ENCODE peak calls at places on chromosome 7, in four cellular contexts. R, L, T and J are unnamed samples.
A peak's percentile ranks its signal among the peaks of the same experiment; 100 is the strongest.

GRCh38 chr7:86282014-86282682 is 361.6 kb upstream of the GRM3 start:
- DNase-seq in R (no peak), L (no peak), T (no peak), J (no peak)

GRCh38 chr7:105450177-105450861 is 61.6 kb upstream of the SRPK2 start:
- DNase-seq in R (no peak), L (no peak), T (no peak), J (no peak)

GRCh38 chr7:149220534-149220933 is 18.9 kb upstream of the ZNF212 start:
- DNase-seq in R (no peak), L (peak; percentile 53), T (no peak), J (peak; percentile 42)

GRCh38 chr7:73952266-73952665 is 75.7 kb upstream of the ELN start:
- DNase-seq in R (no peak), L (no peak), T (no peak), J (no peak)

GRCh38 chr7:6256709-6257535 is 15.5 kb downstream of the CYTH3 start:
- DNase-seq in R (no peak), L (no peak), T (no peak), J (no peak)

GRCh38 chr7:77415474-77415821 is 701 bp downstream of the GSAP start:
- DNase-seq in R (no peak), L (no peak), T (no peak), J (no peak)

GRCh38 chr7:119711104-119711503 is 561.9 kb upstream of the KCND2 start:
- DNase-seq in R (no peak), L (no peak), T (no peak), J (no peak)

GRCh38 chr7:4774007-4774406 is 1.4 kb upstream of the AP5Z1 start:
- DNase-seq in R (no peak), L (no peak), T (no peak), J (no peak)

GRCh38 chr7:127618042-127618441 is at the start of gene PAX4:
- DNase-seq in R (no peak), L (no peak), T (no peak), J (no peak)

GRCh38 chr7:122329145-122329802 is 24.7 kb upstream of the FEZF1 start:
- DNase-seq in R (no peak), L (no peak), T (no peak), J (no peak)

GRCh38 chr7:80154656-80155325 is 20.2 kb downstream of the GNAI1 start:
- DNase-seq in R (no peak), L (no peak), T (no peak), J (peak; percentile 61)

GRCh38 chr7:127751062-127751722 is 99.2 kb downstream of the SND1 start:
- DNase-seq in R (no peak), L (no peak), T (no peak), J (no peak)

GRCh38 chr7:141362580-141363435 is 188.4 kb upstream of the AGK start:
- DNase-seq in R (no peak), L (peak; percentile 67), T (no peak), J (peak; percentile 81)

GRCh38 chr7:157542669-157543021 is 205.8 kb downstream of the DNAJB6 start:
- DNase-seq in R (no peak), L (no peak), T (no peak), J (no peak)

GRCh38 chr7:5523052-5523711 is 99.5 kb upstream of the TNRC18 start:
- DNase-seq in R (no peak), L (peak; percentile 51), T (no peak), J (peak; percentile 42)

GRCh38 chr7:101164071-101164840 is 1.1 kb downstream of the VGF start:
- DNase-seq in R (no peak), L (peak; percentile 56), T (peak; percentile 61), J (peak; percentile 56)

DNA sequence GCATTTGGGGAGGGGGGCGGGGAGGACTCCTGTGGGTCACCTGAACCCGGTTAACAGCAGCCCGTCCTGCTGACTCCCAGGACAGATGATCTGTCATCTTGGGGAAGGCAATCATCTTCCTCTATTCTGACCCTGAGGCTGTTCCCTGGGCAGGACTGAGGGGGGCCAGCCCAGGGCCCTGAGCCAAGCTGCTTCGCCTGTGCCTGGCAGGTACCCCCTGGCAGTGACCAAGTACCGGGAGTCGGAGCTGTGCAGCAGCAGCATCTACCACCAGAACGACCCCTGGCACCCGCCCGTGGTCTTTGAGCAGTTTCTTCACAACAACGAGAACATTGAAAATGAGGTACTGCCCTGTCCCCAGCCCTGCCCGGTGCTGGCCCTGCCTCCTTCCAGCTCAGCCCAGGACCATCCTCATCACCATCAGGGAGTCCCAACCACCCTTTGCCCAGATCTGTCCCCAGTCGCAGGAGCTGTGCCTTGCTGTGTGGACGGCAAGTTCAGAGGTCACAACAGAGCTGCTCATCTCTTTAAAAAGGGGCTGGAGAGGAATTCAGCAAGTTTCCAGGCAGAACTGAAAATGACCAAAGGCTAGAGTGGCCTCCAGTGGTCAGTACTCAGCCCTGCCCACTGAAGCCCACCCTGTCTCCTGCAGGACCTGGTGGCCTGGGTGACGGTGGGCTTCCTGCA is 8.1 kb downstream of the AOC1 start:
- DNase-seq in R (no peak), L (no peak), T (no peak), J (no peak)
- TF ChIP-seq CTCF in R (no peak), L (no peak), T (no peak), J (no peak)

GRCh38 chr7:155398944-155399343 is 59.0 kb upstream of the EN2 start:
- DNase-seq in R (no peak), L (no peak), T (no peak), J (no peak)
- TF ChIP-seq CTCF in R (no peak), L (peak; percentile 43), T (no peak), J (no peak)

GRCh38 chr7:117830422-117830954 is 42.8 kb downstream of the CTTNBP2 start:
- DNase-seq in R (no peak), L (no peak), T (no peak), J (no peak)

GRCh38 chr7:117839507-117839906 is 33.7 kb downstream of the CTTNBP2 start:
- DNase-seq in R (no peak), L (no peak), T (no peak), J (no peak)

GRCh38 chr7:117829450-117829849 is 43.8 kb downstream of the CTTNBP2 start:
- DNase-seq in R (no peak), L (no peak), T (no peak), J (no peak)

GRCh38 chr7:117837841-117838240 is 35.4 kb downstream of the CTTNBP2 start:
- DNase-seq in R (no peak), L (peak; percentile 28), T (no peak), J (no peak)

DNA sequence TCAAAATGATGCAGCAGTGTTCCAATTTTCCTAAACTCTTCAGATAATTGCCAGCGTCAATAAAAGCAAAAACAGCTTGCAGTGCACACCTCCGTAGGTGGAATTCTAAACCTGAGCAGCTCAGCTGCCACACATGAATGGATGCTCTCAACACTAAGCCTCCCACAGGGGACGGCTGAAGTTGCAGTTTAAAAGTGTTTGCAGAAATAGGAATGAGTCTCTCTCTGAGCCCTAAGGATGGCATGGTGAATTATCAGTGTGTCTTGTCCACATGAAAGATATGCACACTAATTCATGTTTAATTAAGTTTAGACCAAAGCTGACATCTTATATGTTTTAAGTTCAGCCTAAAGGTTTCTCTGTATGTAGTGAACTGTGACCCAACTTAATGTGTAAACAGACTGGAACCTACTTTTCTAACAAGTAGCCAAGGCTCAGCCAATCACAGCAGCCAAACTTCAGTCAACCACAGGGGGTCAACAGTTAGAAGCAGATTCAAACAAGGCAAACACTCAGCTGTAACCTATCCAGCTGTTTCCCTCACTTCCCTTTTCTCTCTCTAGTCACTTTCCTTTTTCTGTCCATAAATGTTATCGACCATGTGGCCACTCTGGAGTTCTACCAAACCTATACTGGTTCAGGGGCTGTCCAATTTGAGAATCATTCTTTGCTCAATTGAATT is 38.1 kb downstream of the CTTNBP2 start:
- DNase-seq in R (no peak), L (no peak), T (no peak), J (no peak)
- TF ChIP-seq CTCF in R (no peak), L (no peak), T (no peak), J (no peak)

GRCh38 chr7:7352845-7353244 is 170.5 kb downstream of the C1GALT1 start:
- DNase-seq in R (no peak), L (peak; percentile 68), T (no peak), J (peak; percentile 74)
- TF ChIP-seq CTCF in R (no peak), L (peak; percentile 54), T (no peak), J (peak; percentile 24)

GRCh38 chr7:28411876-28412662 is at the start of gene CREB5:
- DNase-seq in R (no peak), L (peak; percentile 36), T (no peak), J (no peak)
- TF ChIP-seq CTCF in R (peak; percentile 58), L (peak; percentile 62), T (no peak), J (no peak)

DNA sequence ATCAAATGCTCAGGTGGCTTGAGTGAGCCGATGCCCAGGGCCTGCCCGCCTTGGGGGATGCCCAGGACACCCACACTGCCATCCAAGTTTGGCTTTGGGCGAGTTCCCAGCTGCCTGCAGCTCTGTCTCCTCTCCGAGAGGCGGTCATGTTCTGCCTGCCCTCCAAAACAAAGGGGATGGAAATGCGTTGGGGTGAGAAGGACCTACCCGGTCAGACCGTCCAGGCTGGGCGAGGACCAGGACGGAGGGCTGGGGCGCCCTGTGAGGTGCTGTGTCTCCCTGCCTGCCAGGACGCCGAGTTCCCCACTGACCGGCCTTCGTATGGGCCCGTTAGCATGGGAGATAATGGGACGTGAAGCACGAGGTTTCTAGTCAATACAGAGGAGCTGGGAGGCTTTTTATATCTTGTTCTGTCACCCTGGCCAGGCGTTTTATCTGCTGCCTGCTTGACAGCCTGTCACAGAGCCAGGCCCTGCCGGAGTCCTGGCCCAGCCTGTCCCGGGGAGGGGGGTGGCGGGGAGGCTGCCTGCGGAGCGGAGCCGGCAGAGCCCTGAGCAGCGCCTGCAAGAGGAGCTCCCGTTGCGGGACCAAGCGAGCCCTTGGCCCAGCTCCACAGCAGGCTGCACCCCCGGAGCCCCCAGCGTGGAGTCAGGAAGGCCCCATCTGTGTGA is 22.0 kb upstream of the ELFN1 start:
- DNase-seq in R (no peak), L (no peak), T (no peak), J (no peak)
- TF ChIP-seq CTCF in R (no peak), L (no peak), T (no peak), J (no peak)

GRCh38 chr7:103605640-103606039 is 159.6 kb upstream of the SLC26A5 start:
- DNase-seq in R (no peak), L (peak; percentile 19), T (no peak), J (no peak)
- TF ChIP-seq CTCF in R (no peak), L (no peak), T (no peak), J (no peak)

GRCh38 chr7:143901710-143902587 is at the start of gene TCAF1:
- DNase-seq in R (peak; percentile 84), L (peak; percentile 88), T (peak; percentile 93), J (peak; percentile 96)
- TF ChIP-seq CTCF in R (peak; percentile 59), L (peak; percentile 61), T (peak; percentile 15), J (peak; percentile 39)

GRCh38 chr7:26779978-26780595 is 84.3 kb downstream of the SKAP2 start:
- DNase-seq in R (no peak), L (no peak), T (no peak), J (no peak)

GRCh38 chr7:26782501-26782900 is 81.9 kb downstream of the SKAP2 start:
- DNase-seq in R (no peak), L (peak; percentile 12), T (no peak), J (peak; percentile 28)

DNA sequence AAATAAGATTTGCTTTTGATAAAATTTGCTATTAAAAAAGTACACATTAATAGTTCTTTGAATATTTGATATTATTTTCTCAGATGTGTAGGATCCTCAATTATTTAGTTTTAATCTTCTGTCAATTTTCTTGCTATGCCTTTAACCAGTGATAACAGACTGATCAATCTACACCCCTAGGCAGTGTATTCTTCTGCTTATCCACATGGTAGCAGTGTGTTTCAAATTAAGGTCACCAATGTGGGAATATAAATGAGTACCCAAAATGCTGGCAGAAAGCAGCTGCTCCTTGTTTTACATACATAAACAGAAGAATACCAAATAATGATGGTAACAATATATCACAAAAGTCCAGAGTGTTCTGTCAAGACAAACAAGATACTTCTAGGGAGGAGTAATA is 87.0 kb downstream of the SKAP2 start:
- DNase-seq in R (no peak), L (no peak), T (no peak), J (no peak)
- TF ChIP-seq CTCF in R (no peak), L (no peak), T (no peak), J (no peak)